ENCODE peak calls at places on chromosomes 5 and 9, in four cellular contexts. One of them, this sample, is unnamed.

GRCh38 chr9:98146101-98146991 is 27.3 kb upstream of the TRIM14 start:
- DNase-seq in mammary epithelial cell: peak; percentile 84
- DNase-seq in endothelial cell: no peak
- DNase-seq in stomach: peak; percentile 92
- DNase-seq in this sample: no peak

GRCh38 chr9:34956648-34957047 is 1.4 kb upstream of the PHF24 start:
- DNase-seq in mammary epithelial cell: no peak
- DNase-seq in endothelial cell: no peak
- DNase-seq in stomach: no peak
- DNase-seq in this sample: no peak

GRCh38 chr5:107670028-107670926 is 460 bp downstream of the EFNA5 start:
- DNase-seq in mammary epithelial cell: peak; percentile 56
- DNase-seq in endothelial cell: peak; percentile 56
- DNase-seq in stomach: peak; percentile 50
- DNase-seq in this sample: peak; percentile 36

GRCh38 chr5:14410942-14411258 is 170.7 kb upstream of the OTULINL start:
- DNase-seq in mammary epithelial cell: no peak
- DNase-seq in endothelial cell: no peak
- DNase-seq in stomach: no peak
- DNase-seq in this sample: no peak

GRCh38 chr9:91924090-91924489 is 25.9 kb downstream of the ROR2 start:
- DNase-seq in mammary epithelial cell: no peak
- DNase-seq in endothelial cell: no peak
- DNase-seq in stomach: no peak
- DNase-seq in this sample: no peak

GRCh38 chr5:125413861-125414260 is 667.4 kb upstream of the ZNF608 start:
- DNase-seq in mammary epithelial cell: no peak
- DNase-seq in endothelial cell: no peak
- DNase-seq in stomach: no peak
- DNase-seq in this sample: no peak

GRCh38 chr5:115457985-115458384 is 86.6 kb downstream of the FEM1C start:
- DNase-seq in mammary epithelial cell: no peak
- DNase-seq in endothelial cell: no peak
- DNase-seq in stomach: peak; percentile 49
- DNase-seq in this sample: no peak

GRCh38 chr5:54088081-54088480 is 222.3 kb downstream of the ARL15 start:
- DNase-seq in mammary epithelial cell: no peak
- DNase-seq in endothelial cell: no peak
- DNase-seq in stomach: no peak
- DNase-seq in this sample: no peak

GRCh38 chr9:104948277-104948676 is 20.3 kb upstream of the ABCA1 start:
- DNase-seq in mammary epithelial cell: peak; percentile 54
- DNase-seq in endothelial cell: no peak
- DNase-seq in stomach: no peak
- DNase-seq in this sample: no peak

GRCh38 chr5:81748556-81748955 is 2.3 kb downstream of the SSBP2 start:
- DNase-seq in mammary epithelial cell: no peak
- DNase-seq in endothelial cell: no peak
- DNase-seq in stomach: no peak
- DNase-seq in this sample: no peak
- TF ChIP-seq CTCF in mammary epithelial cell: peak; percentile 5
- TF ChIP-seq CTCF in endothelial cell: no peak
- TF ChIP-seq CTCF in stomach: no peak
- TF ChIP-seq CTCF in this sample: no peak

GRCh38 chr9:90303653-90304052 is 339.0 kb downstream of the DIRAS2 start:
- DNase-seq in mammary epithelial cell: no peak
- DNase-seq in endothelial cell: no peak
- DNase-seq in stomach: no peak
- DNase-seq in this sample: no peak

GRCh38 chr9:90306118-90306517 is 336.5 kb downstream of the DIRAS2 start:
- DNase-seq in mammary epithelial cell: no peak
- DNase-seq in endothelial cell: no peak
- DNase-seq in stomach: no peak
- DNase-seq in this sample: no peak

GRCh38 chr9:90296539-90296938 is 346.1 kb downstream of the DIRAS2 start:
- DNase-seq in mammary epithelial cell: no peak
- DNase-seq in endothelial cell: no peak
- DNase-seq in stomach: no peak
- DNase-seq in this sample: no peak

GRCh38 chr9:90299963-90300362 is 342.7 kb downstream of the DIRAS2 start:
- DNase-seq in mammary epithelial cell: no peak
- DNase-seq in endothelial cell: no peak
- DNase-seq in stomach: no peak
- DNase-seq in this sample: no peak

DNA sequence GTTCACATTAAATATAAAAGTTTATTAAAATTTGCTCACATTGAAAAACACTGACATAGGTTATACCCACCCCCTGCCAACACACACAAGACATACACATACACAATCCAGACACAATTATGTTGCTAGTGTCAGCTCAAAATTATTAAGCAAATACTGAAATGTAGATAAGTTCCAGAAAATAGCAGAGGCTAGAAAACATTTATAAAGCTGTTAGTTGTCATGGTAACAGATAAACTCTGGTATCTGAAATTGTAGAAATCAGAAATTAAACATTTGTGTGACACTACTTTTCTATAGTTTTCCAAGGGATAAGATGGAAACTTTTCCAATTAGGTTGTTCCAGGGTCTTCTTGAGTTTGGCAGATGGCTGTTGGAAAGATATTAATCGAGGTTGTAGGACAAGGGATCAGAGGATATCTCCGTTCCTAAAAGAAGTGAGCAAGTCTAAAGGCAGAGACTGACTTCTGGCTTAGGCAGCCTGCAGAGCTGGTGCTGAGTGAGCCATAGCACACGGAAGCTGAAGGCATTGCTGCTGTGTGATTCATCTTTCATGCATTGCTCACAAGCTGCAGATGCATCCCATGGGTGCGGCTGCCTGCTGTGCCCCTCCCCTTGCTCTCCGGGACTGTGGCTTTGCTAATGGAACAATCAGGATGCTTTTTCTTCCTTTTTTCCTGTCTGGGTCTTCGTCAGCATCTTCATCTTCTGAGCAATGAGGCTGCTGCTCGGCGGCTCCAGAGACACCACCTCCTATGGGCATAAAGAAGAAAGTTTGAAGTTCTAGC is 341.5 kb downstream of the DIRAS2 start:
- DNase-seq in mammary epithelial cell: peak; percentile 86
- DNase-seq in endothelial cell: no peak
- DNase-seq in stomach: peak; percentile 27
- DNase-seq in this sample: no peak
- TF ChIP-seq CTCF in mammary epithelial cell: no peak
- TF ChIP-seq CTCF in endothelial cell: no peak
- TF ChIP-seq CTCF in stomach: no peak
- TF ChIP-seq CTCF in this sample: no peak

DNA sequence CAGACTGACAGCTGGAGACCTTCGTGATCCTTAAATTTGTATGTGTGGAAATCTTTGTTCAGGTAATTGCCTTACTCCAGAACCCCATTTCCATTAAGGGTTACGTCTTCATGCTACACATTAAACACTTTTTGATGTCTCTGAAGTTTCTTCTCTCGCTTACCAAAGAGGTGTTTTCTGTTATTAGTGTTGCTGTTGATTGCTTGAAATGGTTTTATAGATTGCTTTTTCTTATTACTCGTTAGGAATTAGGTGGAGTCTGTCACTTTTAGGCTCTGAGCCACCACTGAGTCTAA is 62.3 kb upstream of the PPARGC1B start:
- DNase-seq in mammary epithelial cell: no peak
- DNase-seq in endothelial cell: no peak
- DNase-seq in stomach: no peak
- DNase-seq in this sample: no peak
- TF ChIP-seq CTCF in mammary epithelial cell: no peak
- TF ChIP-seq CTCF in endothelial cell: peak; percentile 39
- TF ChIP-seq CTCF in stomach: no peak
- TF ChIP-seq CTCF in this sample: no peak

GRCh38 chr5:168015506-168015905 is 275.9 kb upstream of the WWC1 start:
- DNase-seq in mammary epithelial cell: no peak
- DNase-seq in endothelial cell: no peak
- DNase-seq in stomach: no peak
- DNase-seq in this sample: no peak

GRCh38 chr5:168022761-168023160 is 268.7 kb upstream of the WWC1 start:
- DNase-seq in mammary epithelial cell: no peak
- DNase-seq in endothelial cell: no peak
- DNase-seq in stomach: no peak
- DNase-seq in this sample: no peak

GRCh38 chr5:168023190-168023589 is 268.3 kb upstream of the WWC1 start:
- DNase-seq in mammary epithelial cell: no peak
- DNase-seq in endothelial cell: no peak
- DNase-seq in stomach: no peak
- DNase-seq in this sample: no peak

GRCh38 chr5:168017313-168017712 is 274.1 kb upstream of the WWC1 start:
- DNase-seq in mammary epithelial cell: no peak
- DNase-seq in endothelial cell: no peak
- DNase-seq in stomach: no peak
- DNase-seq in this sample: no peak

GRCh38 chr5:168020522-168021294 is 270.7 kb upstream of the WWC1 start:
- DNase-seq in mammary epithelial cell: no peak
- DNase-seq in endothelial cell: no peak
- DNase-seq in stomach: no peak
- DNase-seq in this sample: no peak
- TF ChIP-seq CTCF in mammary epithelial cell: peak; percentile 51
- TF ChIP-seq CTCF in endothelial cell: no peak
- TF ChIP-seq CTCF in stomach: no peak
- TF ChIP-seq CTCF in this sample: no peak

DNA sequence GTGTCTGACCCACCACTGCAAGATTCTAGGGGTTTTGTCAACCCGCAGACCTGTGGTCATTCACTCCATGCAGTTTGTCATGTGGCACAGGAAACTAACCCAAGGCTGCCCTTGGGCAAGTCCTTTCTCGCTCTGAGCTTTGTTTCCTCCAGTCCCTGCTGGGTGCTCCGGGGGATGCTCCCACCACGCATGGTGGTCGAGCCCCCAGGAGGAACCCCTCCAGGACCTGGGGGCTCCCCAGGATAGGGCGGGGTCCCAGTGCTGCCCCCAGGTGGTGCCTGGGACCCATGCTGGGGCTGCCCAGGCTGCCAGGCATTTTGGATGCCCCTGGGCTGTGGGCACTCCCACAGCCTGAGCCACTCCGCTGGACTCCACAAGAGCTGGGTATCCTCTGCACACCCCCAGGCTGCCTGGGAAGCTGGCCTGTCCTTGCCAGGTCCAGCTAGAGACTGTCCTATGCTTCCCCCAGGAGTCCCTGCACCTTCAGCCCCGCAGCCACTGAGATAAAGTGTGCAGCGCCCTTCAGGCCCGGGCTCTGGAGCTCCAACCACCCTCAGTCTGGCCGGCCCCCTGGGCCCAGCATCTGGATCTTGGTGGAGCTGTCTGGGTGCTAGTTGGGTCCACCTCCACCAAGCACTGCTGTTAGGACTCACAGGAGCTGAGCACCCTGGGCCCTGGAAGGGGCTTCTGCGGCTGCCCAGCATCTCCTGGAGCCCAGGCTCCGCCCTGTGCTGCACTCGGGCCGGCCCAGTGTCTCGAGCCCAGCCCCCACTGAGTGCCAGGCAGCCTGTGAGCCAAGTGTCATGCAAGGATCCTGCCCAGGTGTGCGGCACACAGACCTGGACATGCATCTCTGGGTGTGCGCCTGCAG is 104.3 kb downstream of the PHF2 start:
- DNase-seq in mammary epithelial cell: no peak
- DNase-seq in endothelial cell: peak; percentile 5
- DNase-seq in stomach: peak; percentile 25
- DNase-seq in this sample: peak; percentile 9
- TF ChIP-seq CTCF in mammary epithelial cell: no peak
- TF ChIP-seq CTCF in endothelial cell: peak; percentile 11
- TF ChIP-seq CTCF in stomach: no peak
- TF ChIP-seq CTCF in this sample: no peak